ENCODE peak calls at places on chromosomes 12 and 14, in ten cellular contexts. One of them, this sample, is unnamed.

GRCh38 chr14:60867503-60868172 is 113.2 kb downstream of the TRMT5 start:
- DNase-seq in NCI-H1092: no peak
- DNase-seq in lung: no peak
- DNase-seq in LNCaP clone FGC: no peak
- DNase-seq in smooth muscle cell of the brain vasculature: no peak
- DNase-seq in coronary artery: no peak
- DNase-seq in activated CD8-positive, alpha-beta memory T cell treated with anti-CD3 and anti-CD28 coated beads for 1 hour: no peak
- DNase-seq in stimulated activated CD4-positive, alpha-beta T cell treated with anti-CD3 and anti-CD28 coated beads, Interleukin-4, amount 100 ng/mL, for 4 hours: no peak
- DNase-seq in fibroblast of lung: peak
- DNase-seq in bronchial epithelial cell: no peak
- DNase-seq in this sample: no peak

GRCh38 chr12:120220838-120221575 is 20.1 kb upstream of the RPLP0 start:
- DNase-seq in fibroblast of lung: no peak
- DNase-seq in coronary artery: no peak
- DNase-seq in LNCaP clone FGC: no peak
- DNase-seq in NCI-H1092: no peak
- DNase-seq in activated CD8-positive, alpha-beta memory T cell treated with anti-CD3 and anti-CD28 coated beads for 1 hour: no peak
- DNase-seq in smooth muscle cell of the brain vasculature: no peak
- DNase-seq in lung: no peak
- DNase-seq in bronchial epithelial cell: no peak
- DNase-seq in stimulated activated CD4-positive, alpha-beta T cell treated with anti-CD3 and anti-CD28 coated beads, Interleukin-4, amount 100 ng/mL, for 4 hours: no peak
- DNase-seq in this sample: no peak

GRCh38 chr12:13135336-13136178 is 32.1 kb upstream of the GSG1 start:
- DNase-seq in LNCaP clone FGC: peak
- DNase-seq in lung: peak
- DNase-seq in stimulated activated CD4-positive, alpha-beta T cell treated with anti-CD3 and anti-CD28 coated beads, Interleukin-4, amount 100 ng/mL, for 4 hours: no peak
- DNase-seq in smooth muscle cell of the brain vasculature: peak
- DNase-seq in bronchial epithelial cell: peak
- DNase-seq in activated CD8-positive, alpha-beta memory T cell treated with anti-CD3 and anti-CD28 coated beads for 1 hour: no peak
- DNase-seq in NCI-H1092: no peak
- DNase-seq in coronary artery: no peak
- DNase-seq in fibroblast of lung: peak
- DNase-seq in this sample: peak

GRCh38 chr12:50971946-50972345 is 19.6 kb downstream of the HIGD1C start:
- DNase-seq in activated CD8-positive, alpha-beta memory T cell treated with anti-CD3 and anti-CD28 coated beads for 1 hour: no peak
- DNase-seq in fibroblast of lung: no peak
- DNase-seq in smooth muscle cell of the brain vasculature: no peak
- DNase-seq in LNCaP clone FGC: no peak
- DNase-seq in stimulated activated CD4-positive, alpha-beta T cell treated with anti-CD3 and anti-CD28 coated beads, Interleukin-4, amount 100 ng/mL, for 4 hours: no peak
- DNase-seq in bronchial epithelial cell: no peak
- DNase-seq in NCI-H1092: no peak
- DNase-seq in lung: no peak
- DNase-seq in coronary artery: no peak
- DNase-seq in this sample: no peak

GRCh38 chr14:72883963-72884362 is 9.9 kb downstream of the DPF3 start:
- DNase-seq in coronary artery: no peak
- DNase-seq in LNCaP clone FGC: no peak
- DNase-seq in lung: no peak
- DNase-seq in bronchial epithelial cell: peak
- DNase-seq in stimulated activated CD4-positive, alpha-beta T cell treated with anti-CD3 and anti-CD28 coated beads, Interleukin-4, amount 100 ng/mL, for 4 hours: no peak
- DNase-seq in NCI-H1092: no peak
- DNase-seq in activated CD8-positive, alpha-beta memory T cell treated with anti-CD3 and anti-CD28 coated beads for 1 hour: no peak
- DNase-seq in fibroblast of lung: peak
- DNase-seq in smooth muscle cell of the brain vasculature: no peak
- DNase-seq in this sample: no peak

GRCh38 chr12:111359231-111359913 is 9.5 kb downstream of the PHETA1 start:
- DNase-seq in fibroblast of lung: peak
- DNase-seq in LNCaP clone FGC: no peak
- DNase-seq in activated CD8-positive, alpha-beta memory T cell treated with anti-CD3 and anti-CD28 coated beads for 1 hour: no peak
- DNase-seq in coronary artery: no peak
- DNase-seq in smooth muscle cell of the brain vasculature: no peak
- DNase-seq in lung: no peak
- DNase-seq in bronchial epithelial cell: no peak
- DNase-seq in NCI-H1092: no peak
- DNase-seq in stimulated activated CD4-positive, alpha-beta T cell treated with anti-CD3 and anti-CD28 coated beads, Interleukin-4, amount 100 ng/mL, for 4 hours: no peak
- DNase-seq in this sample: no peak

GRCh38 chr12:116525418-116526001 is 33.7 kb upstream of the MAP1LC3B2 start:
- DNase-seq in stimulated activated CD4-positive, alpha-beta T cell treated with anti-CD3 and anti-CD28 coated beads, Interleukin-4, amount 100 ng/mL, for 4 hours: no peak
- DNase-seq in NCI-H1092: no peak
- DNase-seq in bronchial epithelial cell: peak
- DNase-seq in activated CD8-positive, alpha-beta memory T cell treated with anti-CD3 and anti-CD28 coated beads for 1 hour: no peak
- DNase-seq in coronary artery: peak
- DNase-seq in fibroblast of lung: peak
- DNase-seq in LNCaP clone FGC: peak
- DNase-seq in smooth muscle cell of the brain vasculature: no peak
- DNase-seq in lung: peak
- DNase-seq in this sample: peak

GRCh38 chr12:46473634-46474201 is 101.1 kb upstream of the SLC38A2 start:
- DNase-seq in activated CD8-positive, alpha-beta memory T cell treated with anti-CD3 and anti-CD28 coated beads for 1 hour: no peak
- DNase-seq in fibroblast of lung: peak
- DNase-seq in bronchial epithelial cell: peak
- DNase-seq in coronary artery: peak
- DNase-seq in LNCaP clone FGC: peak
- DNase-seq in stimulated activated CD4-positive, alpha-beta T cell treated with anti-CD3 and anti-CD28 coated beads, Interleukin-4, amount 100 ng/mL, for 4 hours: no peak
- DNase-seq in smooth muscle cell of the brain vasculature: peak
- DNase-seq in NCI-H1092: peak
- DNase-seq in lung: peak
- DNase-seq in this sample: peak

GRCh38 chr14:20998674-20999366 is at the start of gene SLC39A2:
- DNase-seq in stimulated activated CD4-positive, alpha-beta T cell treated with anti-CD3 and anti-CD28 coated beads, Interleukin-4, amount 100 ng/mL, for 4 hours: no peak
- DNase-seq in LNCaP clone FGC: peak
- DNase-seq in lung: peak
- DNase-seq in activated CD8-positive, alpha-beta memory T cell treated with anti-CD3 and anti-CD28 coated beads for 1 hour: no peak
- DNase-seq in smooth muscle cell of the brain vasculature: peak
- DNase-seq in coronary artery: no peak
- DNase-seq in NCI-H1092: no peak
- DNase-seq in bronchial epithelial cell: peak
- DNase-seq in fibroblast of lung: peak
- DNase-seq in this sample: peak

GRCh38 chr14:69610020-69610858 is 1.2 kb upstream of the SUSD6 start:
- DNase-seq in lung: no peak
- DNase-seq in bronchial epithelial cell: no peak
- DNase-seq in activated CD8-positive, alpha-beta memory T cell treated with anti-CD3 and anti-CD28 coated beads for 1 hour: no peak
- DNase-seq in LNCaP clone FGC: no peak
- DNase-seq in fibroblast of lung: no peak
- DNase-seq in coronary artery: no peak
- DNase-seq in smooth muscle cell of the brain vasculature: no peak
- DNase-seq in stimulated activated CD4-positive, alpha-beta T cell treated with anti-CD3 and anti-CD28 coated beads, Interleukin-4, amount 100 ng/mL, for 4 hours: no peak
- DNase-seq in NCI-H1092: no peak
- DNase-seq in this sample: no peak

GRCh38 chr12:88977115-88977514 is 375.2 kb downstream of the DUSP6 start:
- DNase-seq in LNCaP clone FGC: no peak
- DNase-seq in coronary artery: no peak
- DNase-seq in bronchial epithelial cell: no peak
- DNase-seq in smooth muscle cell of the brain vasculature: no peak
- DNase-seq in activated CD8-positive, alpha-beta memory T cell treated with anti-CD3 and anti-CD28 coated beads for 1 hour: no peak
- DNase-seq in fibroblast of lung: no peak
- DNase-seq in NCI-H1092: no peak
- DNase-seq in lung: no peak
- DNase-seq in stimulated activated CD4-positive, alpha-beta T cell treated with anti-CD3 and anti-CD28 coated beads, Interleukin-4, amount 100 ng/mL, for 4 hours: no peak
- DNase-seq in this sample: no peak

GRCh38 chr14:67820428-67820881 is 876 bp downstream of the RAD51B start:
- DNase-seq in bronchial epithelial cell: peak
- DNase-seq in smooth muscle cell of the brain vasculature: no peak
- DNase-seq in fibroblast of lung: peak
- DNase-seq in stimulated activated CD4-positive, alpha-beta T cell treated with anti-CD3 and anti-CD28 coated beads, Interleukin-4, amount 100 ng/mL, for 4 hours: no peak
- DNase-seq in NCI-H1092: no peak
- DNase-seq in coronary artery: no peak
- DNase-seq in lung: no peak
- DNase-seq in LNCaP clone FGC: peak
- DNase-seq in activated CD8-positive, alpha-beta memory T cell treated with anti-CD3 and anti-CD28 coated beads for 1 hour: no peak
- DNase-seq in this sample: no peak

GRCh38 chr14:89365071-89365801 is 51.8 kb downstream of the FOXN3 start:
- DNase-seq in LNCaP clone FGC: no peak
- DNase-seq in NCI-H1092: no peak
- DNase-seq in stimulated activated CD4-positive, alpha-beta T cell treated with anti-CD3 and anti-CD28 coated beads, Interleukin-4, amount 100 ng/mL, for 4 hours: peak
- DNase-seq in lung: peak
- DNase-seq in fibroblast of lung: peak
- DNase-seq in activated CD8-positive, alpha-beta memory T cell treated with anti-CD3 and anti-CD28 coated beads for 1 hour: peak
- DNase-seq in bronchial epithelial cell: no peak
- DNase-seq in coronary artery: no peak
- DNase-seq in smooth muscle cell of the brain vasculature: no peak
- DNase-seq in this sample: no peak

GRCh38 chr14:95098984-95099599 is 58.2 kb downstream of the DICER1 start:
- DNase-seq in fibroblast of lung: peak
- DNase-seq in bronchial epithelial cell: peak
- DNase-seq in NCI-H1092: peak
- DNase-seq in activated CD8-positive, alpha-beta memory T cell treated with anti-CD3 and anti-CD28 coated beads for 1 hour: peak
- DNase-seq in stimulated activated CD4-positive, alpha-beta T cell treated with anti-CD3 and anti-CD28 coated beads, Interleukin-4, amount 100 ng/mL, for 4 hours: peak
- DNase-seq in LNCaP clone FGC: peak
- DNase-seq in smooth muscle cell of the brain vasculature: peak
- DNase-seq in coronary artery: no peak
- DNase-seq in lung: peak
- DNase-seq in this sample: peak